ENCODE peak calls at places on chromosomes 2 and 18, in nine cellular contexts. Y, I, Q, D, O, F, U, W and T are unnamed samples.

GRCh38 chr2:228771719-228772254 is 499.3 kb downstream of the PID1 start:
- DNase-seq in Y (no peak), I (no peak), Q (no peak), D (no peak), O (no peak), F (no peak), U (no peak), W (no peak), T (peak; percentile 11)

GRCh38 chr18:36786686-36787085 is 42.1 kb downstream of the TPGS2 start:
- DNase-seq in Y (peak; percentile 75), I (no peak), Q (no peak), D (no peak), O (peak; percentile 77), F (peak; percentile 34), U (peak; percentile 71), W (peak; percentile 84), T (no peak)

GRCh38 chr2:200454839-200455801 is 54.7 kb downstream of the KCTD18 start:
- DNase-seq in Y (no peak), I (peak; percentile 36), Q (no peak), D (no peak), O (no peak), F (no peak), U (no peak), W (peak; percentile 58), T (no peak)

GRCh38 chr2:63484481-63484880 is 103.8 kb downstream of the WDPCP start:
- DNase-seq in Y (no peak), I (no peak), Q (no peak), D (no peak), O (no peak), F (no peak), U (no peak), W (no peak), T (no peak)

GRCh38 chr2:67445652-67446268 is 48.6 kb downstream of the ETAA1 start:
- DNase-seq in Y (no peak), I (no peak), Q (no peak), D (no peak), O (no peak), F (no peak), U (no peak), W (no peak), T (no peak)

GRCh38 chr2:75342504-75343175 is 143.3 kb upstream of the TACR1 start:
- DNase-seq in Y (no peak), I (no peak), Q (no peak), D (no peak), O (no peak), F (no peak), U (no peak), W (no peak), T (no peak)

GRCh38 chr18:14179306-14179705 is 47.1 kb upstream of the ZNF519 start:
- DNase-seq in Y (no peak), I (peak; percentile 21), Q (no peak), D (no peak), O (no peak), F (no peak), U (no peak), W (peak; percentile 0), T (no peak)

GRCh38 chr2:52368141-52368540 is 1336.2 kb upstream of the NRXN1 start:
- DNase-seq in Y (no peak), I (no peak), Q (no peak), D (no peak), O (no peak), F (no peak), U (no peak), W (no peak), T (no peak)

GRCh38 chr18:27685807-27686412 is 491.0 kb downstream of the CDH2 start:
- DNase-seq in Y (no peak), I (peak; percentile 17), Q (peak; percentile 56), D (no peak), O (no peak), F (no peak), U (no peak), W (peak; percentile 73), T (peak; percentile 4)

GRCh38 chr2:126832757-126833156 is 65.9 kb upstream of the TEX51 start:
- DNase-seq in Y (no peak), I (no peak), Q (no peak), D (no peak), O (no peak), F (no peak), U (no peak), W (no peak), T (no peak)

GRCh38 chr2:221025397-221025796 is 546.7 kb downstream of the EPHA4 start:
- DNase-seq in Y (no peak), I (no peak), Q (no peak), D (no peak), O (no peak), F (no peak), U (no peak), W (no peak), T (no peak)

GRCh38 chr2:163736433-163737168 is 793 bp upstream of the FIGN start:
- DNase-seq in Y (peak; percentile 55), I (peak; percentile 34), Q (peak; percentile 83), D (no peak), O (no peak), F (peak; percentile 54), U (peak; percentile 75), W (peak; percentile 45), T (no peak)

GRCh38 chr18:23616258-23616657 is 30.0 kb upstream of the NPC1 start:
- DNase-seq in Y (no peak), I (no peak), Q (no peak), D (no peak), O (no peak), F (no peak), U (no peak), W (no peak), T (no peak)

GRCh38 chr18:23617412-23618009 is 31.2 kb upstream of the NPC1 start:
- DNase-seq in Y (no peak), I (peak; percentile 57), Q (no peak), D (no peak), O (no peak), F (no peak), U (no peak), W (no peak), T (no peak)

GRCh38 chr18:23614891-23615290 is 28.6 kb upstream of the NPC1 start:
- DNase-seq in Y (no peak), I (no peak), Q (no peak), D (no peak), O (no peak), F (no peak), U (no peak), W (no peak), T (no peak)

GRCh38 chr18:23619388-23619873 is 33.1 kb upstream of the NPC1 start:
- DNase-seq in Y (peak; percentile 23), I (no peak), Q (peak; percentile 49), D (no peak), O (no peak), F (peak; percentile 19), U (peak; percentile 71), W (peak; percentile 13), T (no peak)

DNA sequence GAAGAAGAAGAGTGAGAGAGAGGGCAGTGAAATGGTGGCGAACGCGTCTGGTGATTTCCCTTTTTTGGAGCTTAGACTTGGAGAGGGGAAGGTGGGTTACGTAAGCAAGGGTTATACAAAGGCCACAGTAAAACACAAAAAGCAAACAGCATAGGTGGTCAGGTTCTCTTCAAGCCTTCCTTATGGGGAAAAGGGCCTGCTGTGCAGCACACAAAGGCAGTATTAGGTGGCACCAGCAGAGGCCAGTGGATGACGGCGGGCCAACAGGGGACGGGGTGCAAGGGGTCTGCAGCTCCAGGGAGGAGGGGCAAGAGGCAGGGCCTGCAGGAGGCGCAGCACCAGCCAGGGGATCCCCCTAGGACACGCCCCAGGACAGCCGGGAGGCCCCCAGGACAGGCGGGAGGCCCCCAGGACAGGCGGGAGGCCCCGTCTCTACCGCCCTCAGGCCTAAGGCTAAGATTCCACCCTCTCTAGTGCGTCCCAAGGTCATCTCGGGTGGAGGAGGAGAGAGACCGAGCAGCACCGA is 32.6 kb upstream of the NPC1 start:
- DNase-seq in Y (no peak), I (peak; percentile 56), Q (peak; percentile 40), D (no peak), O (peak; percentile 28), F (no peak), U (peak; percentile 74), W (no peak), T (no peak)
- TF ChIP-seq CTCF in Y (no peak), I (no peak), Q (no peak), D (no peak), O (no peak), F (peak; percentile 7), U (no peak), W (no peak), T (peak; percentile 4)

GRCh38 chr2:159773876-159774275 is 24.1 kb downstream of the CD302 start:
- DNase-seq in Y (no peak), I (no peak), Q (no peak), D (no peak), O (no peak), F (no peak), U (no peak), W (peak; percentile 38), T (no peak)

GRCh38 chr2:159773426-159773825 is 24.6 kb downstream of the CD302 start:
- DNase-seq in Y (no peak), I (no peak), Q (no peak), D (no peak), O (no peak), F (no peak), U (no peak), W (peak; percentile 44), T (no peak)

GRCh38 chr2:159775006-159775405 is 23.0 kb downstream of the CD302 start:
- DNase-seq in Y (no peak), I (no peak), Q (no peak), D (no peak), O (no peak), F (no peak), U (no peak), W (no peak), T (no peak)

GRCh38 chr2:159774370-159774990 is 23.5 kb downstream of the CD302 start:
- DNase-seq in Y (no peak), I (no peak), Q (no peak), D (no peak), O (no peak), F (no peak), U (no peak), W (no peak), T (no peak)

DNA sequence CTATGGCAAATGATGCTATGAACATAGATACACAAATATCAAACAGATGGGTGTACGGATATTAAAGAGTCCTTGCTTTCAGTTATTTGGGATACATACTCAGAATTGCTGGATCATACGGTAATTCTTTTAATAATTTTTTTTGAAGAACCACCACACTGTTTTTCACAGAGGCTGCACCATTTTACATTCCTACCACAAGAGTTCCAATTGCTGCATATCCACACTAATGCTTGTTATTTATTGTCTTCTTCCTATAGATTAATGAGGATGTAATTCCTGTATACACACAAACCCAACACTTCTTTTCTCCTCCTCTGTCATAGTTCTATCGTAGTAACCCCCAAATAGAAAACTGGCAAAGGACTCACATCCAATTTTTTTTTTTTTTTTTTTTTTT is 21.7 kb downstream of the CD302 start:
- DNase-seq in Y (no peak), I (no peak), Q (no peak), D (no peak), O (no peak), F (no peak), U (no peak), W (no peak), T (no peak)
- TF ChIP-seq CTCF in Y (no peak), I (no peak), Q (no peak), D (no peak), O (no peak), F (no peak), U (no peak), W (peak; percentile 29), T (no peak)

GRCh38 chr2:58871469-58872142 is 630.5 kb upstream of the FANCL start:
- DNase-seq in Y (no peak), I (no peak), Q (no peak), D (no peak), O (no peak), F (no peak), U (no peak), W (no peak), T (no peak)
- TF ChIP-seq CTCF in Y (no peak), I (no peak), Q (peak; percentile 74), D (no peak), O (no peak), F (no peak), U (no peak), W (no peak), T (no peak)

GRCh38 chr2:42386684-42387083 is 25.7 kb upstream of the COX7A2L start:
- DNase-seq in Y (no peak), I (peak; percentile 37), Q (no peak), D (no peak), O (no peak), F (no peak), U (no peak), W (peak; percentile 11), T (no peak)
- TF ChIP-seq CTCF in Y (no peak), I (peak; percentile 39), Q (peak; percentile 62), D (no peak), O (peak; percentile 29), F (no peak), U (peak; percentile 31), W (peak; percentile 49), T (no peak)